ENCODE peak calls at places on chromosomes 11 and 22, in five cellular contexts. N is activated CD8-positive, alpha-beta memory T cell treated with anti-CD3 and anti-CD28 coated beads for 48 hours; I is activated T-helper 1 cell treated with anti-CD3 and anti-CD28 coated beads, Interleukin-12 subunit alpha, Interleukin-12 subunit beta, Interleukin-2, Interleukin-4 antibody, amounts not matched to agents 30 ng/mL and 10 ng/mL and 1 ng/mL, durations not matched to agents 14 hours and 24 hours and 36 hours; A is GM04503; B is left lung. O is an unnamed sample.

GRCh38 chr11:19820100-19820499 is 107.5 kb downstream of the NAV2 start:
- DNase-seq in N (no peak), I (no peak), A (peak; percentile 69), B (peak; percentile 53), O (no peak)

GRCh38 chr11:429391-429790 is 12.4 kb downstream of the ANO9 start:
- DNase-seq in N (no peak), I (no peak), A (no peak), B (no peak), O (no peak)

GRCh38 chr11:116255234-116255953 is 517.4 kb downstream of the BUD13 start:
- DNase-seq in N (no peak), I (no peak), A (no peak), B (no peak), O (no peak)

GRCh38 chr11:18939314-18939713 is at the start of gene MRGPRX1:
- DNase-seq in N (no peak), I (no peak), A (no peak), B (no peak), O (no peak)

GRCh38 chr11:130904380-130904779 is 11.9 kb downstream of the SNX19 start:
- DNase-seq in N (no peak), I (no peak), A (no peak), B (no peak), O (no peak)

GRCh38 chr11:107337917-107338316 is 119.7 kb downstream of the CWF19L2 start:
- DNase-seq in N (no peak), I (no peak), A (no peak), B (no peak), O (no peak)

GRCh38 chr11:126341760-126342161 is 13.7 kb upstream of the ST3GAL4 start:
- DNase-seq in N (no peak), I (no peak), A (no peak), B (no peak), O (no peak)

GRCh38 chr11:41978951-41979350 is 519.5 kb upstream of the LRRC4C start:
- DNase-seq in N (no peak), I (no peak), A (no peak), B (no peak), O (no peak)

GRCh38 chr11:16226245-16226644 is 130.1 kb downstream of the SOX6 start:
- DNase-seq in N (no peak), I (no peak), A (no peak), B (peak; percentile 34), O (peak; percentile 62)

GRCh38 chr11:2516276-2517015 is 71.6 kb downstream of the KCNQ1 start:
- DNase-seq in N (no peak), I (no peak), A (no peak), B (no peak), O (peak; percentile 48)

GRCh38 chr11:79959318-79959717 is 518.5 kb upstream of the TENM4 start:
- DNase-seq in N (no peak), I (no peak), A (no peak), B (no peak), O (no peak)

GRCh38 chr11:1992111-1992510 is 5.5 kb downstream of the H19 start:
- DNase-seq in N (no peak), I (no peak), A (no peak), B (peak; percentile 16), O (peak; percentile 53)

GRCh38 chr22:16933274-16933923 is 74.6 kb downstream of the GAB4 start:
- DNase-seq in N (no peak), I (no peak), A (no peak), B (no peak), O (no peak)

GRCh38 chr11:44484211-44484610 is 81.3 kb upstream of the CD82 start:
- DNase-seq in N (no peak), I (no peak), A (no peak), B (no peak), O (no peak)

GRCh38 chr22:32413715-32414114 is 1.7 kb upstream of the RTCB start:
- DNase-seq in N (no peak), I (no peak), A (no peak), B (no peak), O (no peak)

GRCh38 chr11:64100345-64100744 is 64.6 kb downstream of the FLRT1 start:
- DNase-seq in N (no peak), I (no peak), A (no peak), B (no peak), O (no peak)

GRCh38 chr11:35794850-35795249 is 132.3 kb downstream of the TRIM44 start:
- DNase-seq in N (no peak), I (no peak), A (no peak), B (no peak), O (no peak)

GRCh38 chr22:43992331-43992821 is 31.7 kb upstream of the PARVB start:
- DNase-seq in N (no peak), I (no peak), A (peak; percentile 89), B (no peak), O (no peak)

GRCh38 chr22:48748113-48748859 is 1079.4 kb downstream of the BRD1 start:
- DNase-seq in N (no peak), I (no peak), A (no peak), B (no peak), O (no peak)

GRCh38 chr22:33372875-33373274 is 314.7 kb upstream of the SYN3 start:
- DNase-seq in N (no peak), I (no peak), A (no peak), B (no peak), O (no peak)

GRCh38 chr11:1825039-1825740 is 9.6 kb upstream of the SYT8 start:
- DNase-seq in N (no peak), I (no peak), A (no peak), B (peak; percentile 72), O (no peak)